ENCODE peak calls at places on chromosome 16, in eight cellular contexts. Q is brain microvascular endothelial cell; G is neural progenitor cell; B is PC-9; A is gastrocnemius medialis; W is CD8-positive, alpha-beta memory T cell; U is sigmoid colon; F is effector memory CD4-positive, alpha-beta T cell. T is an unnamed sample.

GRCh38 chr16:89722392-89723278 is 1.3 kb downstream of the ZNF276 start:
- DNase-seq in Q (peak), G (peak), B (peak), A (no peak), W (peak), U (peak), F (peak), T (no peak)

GRCh38 chr16:68292425-68292824 is 18.3 kb downstream of the SLC7A6OS start:
- DNase-seq in Q (no peak), G (no peak), B (no peak), A (no peak), W (no peak), U (no peak), F (no peak), T (no peak)

GRCh38 chr16:57093845-57094564 is 1.6 kb downstream of the CPNE2 start:
- DNase-seq in Q (no peak), G (no peak), B (no peak), A (no peak), W (no peak), U (no peak), F (no peak), T (no peak)

GRCh38 chr16:53457670-53458069 is 23.4 kb downstream of the RBL2 start:
- DNase-seq in Q (no peak), G (no peak), B (no peak), A (no peak), W (peak), U (no peak), F (peak), T (no peak)

GRCh38 chr16:51952500-51952899 is 594.4 kb downstream of the TOX3 start:
- DNase-seq in Q (no peak), G (no peak), B (no peak), A (no peak), W (no peak), U (no peak), F (no peak), T (no peak)

GRCh38 chr16:284204-285120 is 1.5 kb downstream of the PDIA2 start:
- DNase-seq in Q (no peak), G (no peak), B (no peak), A (no peak), W (no peak), U (no peak), F (no peak), T (no peak)

GRCh38 chr16:67389911-67390815 is 3.1 kb downstream of the TPPP3 start:
- DNase-seq in Q (no peak), G (no peak), B (no peak), A (no peak), W (no peak), U (peak), F (no peak), T (no peak)

GRCh38 chr16:58732545-58733247 is 1.4 kb downstream of the GOT2 start:
- DNase-seq in Q (peak), G (no peak), B (no peak), A (no peak), W (no peak), U (no peak), F (no peak), T (peak)

GRCh38 chr16:1453316-1453715 is 9.0 kb upstream of the CCDC154 start:
- DNase-seq in Q (no peak), G (no peak), B (no peak), A (no peak), W (no peak), U (no peak), F (no peak), T (no peak)
- H3K4me3 ChIP-seq in Q (no peak), G (no peak), B (no peak), A (no peak), W (no peak), U (no peak), F (no peak), T (no peak)

DNA sequence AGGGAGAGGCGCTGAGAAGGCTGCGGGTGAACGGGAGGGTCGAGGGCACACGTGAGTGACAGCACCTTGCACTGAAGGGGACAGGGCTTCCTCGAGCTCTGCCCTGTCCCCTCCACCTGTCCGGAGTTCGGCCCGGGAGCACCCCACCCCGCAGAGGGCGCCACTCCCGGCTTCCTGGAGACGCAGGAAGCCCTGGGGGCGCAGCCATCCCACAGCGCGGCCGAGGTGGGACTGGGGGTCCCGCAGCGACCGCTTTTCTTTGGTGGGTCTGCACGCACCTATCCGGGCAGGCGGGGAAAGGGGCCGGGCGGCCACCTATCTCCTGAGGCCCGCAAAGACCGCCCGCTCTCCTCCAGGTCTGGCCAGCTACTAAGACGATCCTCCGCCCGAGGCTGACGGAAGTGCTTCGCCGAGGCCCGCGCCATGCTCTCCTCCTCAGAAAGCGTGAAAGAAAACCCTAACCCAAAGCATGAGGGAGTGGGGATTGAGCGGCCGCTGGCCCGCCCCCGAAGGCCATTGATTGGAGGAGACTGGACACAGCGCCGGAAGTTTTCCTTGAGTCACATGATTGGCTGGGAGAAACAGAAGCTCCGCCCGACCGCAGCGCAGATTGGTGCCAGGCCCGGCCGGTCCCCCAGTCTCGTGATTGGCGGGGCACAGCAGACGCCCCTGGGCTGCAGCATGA is 34.4 kb downstream of the DDX19A start:
- DNase-seq in Q (peak), G (peak), B (peak), A (peak), W (peak), U (peak), F (peak), T (peak)
- H3K4me3 ChIP-seq in Q (peak), G (peak), B (peak), A (peak), W (peak), U (peak), F (peak), T (peak)

GRCh38 chr16:10876799-10877341 is at the start of gene CIITA:
- DNase-seq in Q (peak), G (no peak), B (peak), A (peak), W (peak), U (peak), F (no peak), T (peak)
- H3K4me3 ChIP-seq in Q (no peak), G (no peak), B (no peak), A (peak), W (peak), U (peak), F (peak), T (no peak)

GRCh38 chr16:87853411-87854052 is 15.8 kb downstream of the SLC7A5 start:
- DNase-seq in Q (peak), G (peak), B (peak), A (peak), W (peak), U (peak), F (peak), T (peak)

GRCh38 chr16:87854907-87855683 is 14.2 kb downstream of the SLC7A5 start:
- DNase-seq in Q (no peak), G (no peak), B (no peak), A (no peak), W (no peak), U (no peak), F (no peak), T (no peak)

GRCh38 chr16:87856796-87857228 is 12.5 kb downstream of the SLC7A5 start:
- DNase-seq in Q (no peak), G (no peak), B (peak), A (no peak), W (no peak), U (no peak), F (no peak), T (no peak)

GRCh38 chr16:87854053-87854906 is 15.0 kb downstream of the SLC7A5 start:
- DNase-seq in Q (no peak), G (no peak), B (peak), A (no peak), W (no peak), U (no peak), F (peak), T (no peak)

GRCh38 chr16:87855852-87856715 is 13.2 kb downstream of the SLC7A5 start:
- DNase-seq in Q (peak), G (no peak), B (peak), A (peak), W (no peak), U (peak), F (no peak), T (no peak)
- H3K4me3 ChIP-seq in Q (no peak), G (no peak), B (no peak), A (peak), W (no peak), U (no peak), F (peak), T (no peak)

DNA sequence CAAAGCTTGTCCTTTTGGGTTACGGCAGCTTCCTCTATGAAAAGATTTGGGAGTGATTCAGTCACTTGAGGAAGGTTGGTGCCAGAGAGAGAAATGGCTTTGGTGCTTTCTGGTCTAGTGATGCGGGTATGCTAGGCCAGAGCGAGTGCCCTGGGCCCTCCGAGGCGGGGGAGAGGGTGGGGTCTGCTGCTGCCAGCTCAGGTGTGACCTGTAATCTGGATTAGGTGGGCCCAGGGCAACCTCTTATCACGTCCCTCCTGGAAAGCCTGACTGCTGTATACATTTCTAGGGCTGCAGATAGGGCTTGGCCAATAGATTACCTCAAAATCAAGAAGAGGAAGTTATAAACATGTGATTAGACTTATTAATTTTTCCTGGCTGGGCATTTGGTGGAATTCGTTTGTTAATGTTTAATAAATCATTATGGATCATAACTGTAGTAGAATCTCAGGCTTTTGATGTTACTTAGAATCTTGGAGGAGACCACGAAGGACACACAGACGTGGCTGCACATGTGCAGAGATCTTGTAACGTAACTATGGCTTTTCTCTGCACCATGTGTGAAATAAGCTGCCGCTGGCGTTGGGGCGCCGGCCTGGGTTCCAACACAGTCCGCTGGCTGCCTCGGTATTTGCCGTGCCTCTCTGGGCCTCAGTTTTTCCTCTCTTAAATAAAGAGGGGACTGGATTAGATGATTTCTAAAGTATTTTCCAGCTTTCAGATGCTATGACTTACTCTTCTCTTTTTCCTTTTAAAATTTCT is 1.2 kb downstream of the IRF8 start:
- DNase-seq in Q (no peak), G (no peak), B (no peak), A (no peak), W (no peak), U (no peak), F (no peak), T (no peak)
- H3K4me3 ChIP-seq in Q (no peak), G (no peak), B (no peak), A (no peak), W (no peak), U (peak), F (no peak), T (no peak)

DNA sequence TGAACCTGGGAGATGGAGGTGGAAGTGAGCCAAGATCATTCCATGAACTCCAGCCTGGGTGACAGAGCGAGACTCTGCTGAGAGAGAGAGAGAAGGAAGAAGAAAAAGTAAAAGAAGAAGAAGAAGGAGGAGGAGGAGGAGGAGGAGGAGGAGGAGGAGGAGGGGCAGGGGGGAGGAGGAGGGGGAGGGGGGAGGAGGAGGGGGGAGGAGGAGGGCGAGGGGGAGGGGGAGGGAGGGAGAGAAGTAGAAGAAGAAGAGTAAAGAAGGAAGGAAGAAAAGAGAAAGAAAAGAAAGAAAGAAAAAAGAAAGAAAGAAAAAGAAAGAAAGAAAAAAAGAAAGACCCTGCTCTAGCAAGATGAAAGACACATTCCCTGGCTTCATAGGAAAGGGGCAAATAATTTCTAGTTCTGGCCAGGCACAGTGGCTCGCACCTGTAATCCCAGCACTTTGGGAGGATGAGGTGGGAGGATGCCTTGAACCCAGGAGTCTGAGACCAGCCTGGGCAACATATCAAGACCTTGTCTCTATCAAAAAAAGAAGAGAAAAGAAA is 23.6 kb downstream of the SOCS1 start:
- DNase-seq in Q (no peak), G (no peak), B (no peak), A (no peak), W (no peak), U (no peak), F (no peak), T (no peak)
- H3K4me3 ChIP-seq in Q (no peak), G (no peak), B (no peak), A (no peak), W (peak), U (no peak), F (no peak), T (no peak)

GRCh38 chr16:47016700-47017133 is 43.2 kb upstream of the DNAJA2 start:
- DNase-seq in Q (no peak), G (no peak), B (no peak), A (no peak), W (no peak), U (no peak), F (no peak), T (no peak)
- H3K4me3 ChIP-seq in Q (no peak), G (no peak), B (no peak), A (no peak), W (no peak), U (no peak), F (no peak), T (no peak)

GRCh38 chr16:82282662-82283061 is 112.6 kb upstream of the MPHOSPH6 start:
- DNase-seq in Q (no peak), G (no peak), B (no peak), A (no peak), W (no peak), U (no peak), F (no peak), T (no peak)

GRCh38 chr16:82281544-82281943 is 111.5 kb upstream of the MPHOSPH6 start:
- DNase-seq in Q (no peak), G (no peak), B (no peak), A (no peak), W (no peak), U (no peak), F (no peak), T (no peak)

GRCh38 chr16:82280867-82281266 is 110.8 kb upstream of the MPHOSPH6 start:
- DNase-seq in Q (no peak), G (no peak), B (no peak), A (no peak), W (no peak), U (no peak), F (no peak), T (no peak)
- H3K4me3 ChIP-seq in Q (no peak), G (no peak), B (no peak), A (no peak), W (no peak), U (no peak), F (no peak), T (no peak)

GRCh38 chr16:80852261-80852872 is 48.0 kb upstream of the CDYL2 start:
- DNase-seq in Q (peak), G (peak), B (peak), A (no peak), W (no peak), U (no peak), F (no peak), T (no peak)

GRCh38 chr16:80841231-80841630 is 36.8 kb upstream of the CDYL2 start:
- DNase-seq in Q (no peak), G (no peak), B (no peak), A (no peak), W (no peak), U (no peak), F (no peak), T (no peak)

GRCh38 chr16:80844368-80844767 is 40.0 kb upstream of the CDYL2 start:
- DNase-seq in Q (no peak), G (no peak), B (no peak), A (no peak), W (no peak), U (no peak), F (no peak), T (no peak)

DNA sequence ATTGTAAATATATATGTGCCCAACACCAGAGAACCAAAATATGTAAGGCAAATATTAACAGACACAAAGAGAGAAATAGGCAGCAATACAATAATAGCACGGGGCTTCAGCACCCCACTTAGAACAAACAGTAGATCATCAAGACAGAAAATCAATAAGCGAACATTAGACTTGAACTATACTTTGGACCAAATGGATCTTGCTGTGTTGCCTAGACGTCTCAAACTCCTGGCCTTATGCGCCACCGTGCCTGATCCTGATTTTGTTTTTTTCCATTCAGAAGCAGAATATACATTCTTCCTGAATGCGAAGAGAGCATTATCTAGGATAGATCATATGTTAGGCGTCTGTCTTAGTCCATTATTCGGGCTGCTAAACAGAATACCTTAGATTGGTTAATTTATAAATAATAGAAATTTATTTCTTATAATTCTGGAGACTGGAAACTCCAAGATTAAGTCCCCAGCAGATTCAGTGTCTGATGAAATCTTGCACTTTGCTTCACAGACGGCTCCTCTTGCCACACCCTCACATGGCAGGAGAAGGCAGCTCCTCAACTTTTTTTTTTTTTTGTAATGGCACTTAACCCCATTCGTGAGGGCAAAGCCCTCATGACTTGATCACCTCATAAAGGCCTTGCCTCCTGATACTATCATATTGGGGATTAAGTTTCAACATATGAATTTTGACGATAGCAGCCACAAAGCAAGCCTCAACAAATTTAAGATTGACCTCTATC is 42.0 kb upstream of the CDYL2 start:
- DNase-seq in Q (no peak), G (no peak), B (no peak), A (no peak), W (no peak), U (no peak), F (no peak), T (no peak)
- H3K4me3 ChIP-seq in Q (no peak), G (no peak), B (no peak), A (no peak), W (no peak), U (no peak), F (no peak), T (no peak)

GRCh38 chr16:30356401-30357084 is 1.4 kb upstream of the CD2BP2 start:
- DNase-seq in Q (no peak), G (no peak), B (peak), A (no peak), W (no peak), U (no peak), F (no peak), T (no peak)
- H3K4me3 ChIP-seq in Q (no peak), G (peak), B (peak), A (no peak), W (no peak), U (peak), F (no peak), T (no peak)

T was measured in skeletal muscle cell.